ENCODE peak calls at places on chromosomes 3 and 15, in seven cellular contexts. V is GM12878, D is HCT116, W is SK-N-SH, K is H1, I is K562, Q is HepG2. T is an unnamed sample.

GRCh38 chr3:121992601-121993560 is 29.2 kb downstream of the ILDR1 start:
- DNase-seq in V (peak; percentile 74), D (no peak), W (no peak), K (no peak), I (no peak), Q (no peak), T (no peak)

GRCh38 chr3:99972380-99973104 is 141.8 kb downstream of the FILIP1L start:
- DNase-seq in V (no peak), D (no peak), W (no peak), K (no peak), I (no peak), Q (no peak), T (no peak)

GRCh38 chr15:88900309-88900981 is 5.1 kb upstream of the HAPLN3 start:
- DNase-seq in V (no peak), D (no peak), W (no peak), K (no peak), I (no peak), Q (no peak), T (no peak)

GRCh38 chr15:34582461-34583357 is 742 bp downstream of the GOLGA8B start:
- DNase-seq in V (no peak), D (peak; percentile 2), W (peak; percentile 82), K (peak; percentile 61), I (peak; percentile 65), Q (no peak), T (peak; percentile 62)

GRCh38 chr15:54082836-54083492 is 104.7 kb downstream of the UNC13C start:
- DNase-seq in V (no peak), D (no peak), W (peak; percentile 48), K (peak; percentile 72), I (peak; percentile 21), Q (peak; percentile 9), T (no peak)

GRCh38 chr3:12017487-12017886 is 13.3 kb downstream of the SYN2 start:
- DNase-seq in V (no peak), D (no peak), W (no peak), K (no peak), I (no peak), Q (no peak), T (no peak)

GRCh38 chr3:153072382-153072781 is 89.6 kb upstream of the RAP2B start:
- DNase-seq in V (no peak), D (no peak), W (no peak), K (no peak), I (peak; percentile 33), Q (no peak), T (no peak)

GRCh38 chr3:38227989-38228388 is 37.6 kb upstream of the SLC22A13 start:
- DNase-seq in V (no peak), D (no peak), W (no peak), K (no peak), I (no peak), Q (no peak), T (no peak)

GRCh38 chr3:42376397-42376798 is 34.0 kb downstream of the LYZL4 start:
- DNase-seq in V (no peak), D (peak; percentile 15), W (no peak), K (no peak), I (no peak), Q (no peak), T (no peak)

GRCh38 chr3:169772530-169772950 is 656 bp upstream of the MYNN start:
- DNase-seq in V (peak; percentile 59), D (peak; percentile 75), W (peak; percentile 78), K (no peak), I (peak; percentile 61), Q (peak; percentile 78), T (peak; percentile 67)

GRCh38 chr15:94061041-94061440 is 170.3 kb upstream of the MCTP2 start:
- DNase-seq in V (no peak), D (no peak), W (no peak), K (no peak), I (no peak), Q (no peak), T (no peak)

GRCh38 chr3:146390967-146391366 is 78.4 kb downstream of the PLSCR2 start:
- DNase-seq in V (no peak), D (no peak), W (no peak), K (no peak), I (no peak), Q (no peak), T (no peak)

GRCh38 chr3:185313693-185314246 is 49.2 kb upstream of the MAP3K13 start:
- DNase-seq in V (no peak), D (no peak), W (no peak), K (no peak), I (no peak), Q (no peak), T (no peak)

GRCh38 chr3:141266797-141267555 is 35.4 kb downstream of the PXYLP1 start:
- DNase-seq in V (no peak), D (no peak), W (no peak), K (no peak), I (no peak), Q (no peak), T (no peak)

GRCh38 chr3:170355738-170356595 is 1.5 kb upstream of the SKIL start:
- DNase-seq in V (peak; percentile 66), D (no peak), W (peak; percentile 41), K (no peak), I (peak; percentile 31), Q (no peak), T (no peak)

GRCh38 chr15:66611257-66612053 is 45.7 kb upstream of the LCTL start:
- DNase-seq in V (no peak), D (no peak), W (no peak), K (no peak), I (no peak), Q (peak; percentile 81), T (no peak)

GRCh38 chr3:185270262-185270955 is 16.6 kb upstream of the EHHADH start:
- DNase-seq in V (no peak), D (no peak), W (peak; percentile 82), K (peak; percentile 55), I (peak; percentile 70), Q (peak; percentile 50), T (peak; percentile 55)

GRCh38 chr3:277873-278272 is 81.3 kb downstream of the CHL1 start:
- DNase-seq in V (no peak), D (no peak), W (no peak), K (no peak), I (no peak), Q (no peak), T (no peak)

GRCh38 chr3:177713921-177714900 is 516.9 kb upstream of the TBL1XR1 start:
- DNase-seq in V (no peak), D (no peak), W (peak; percentile 44), K (no peak), I (no peak), Q (no peak), T (no peak)

DNA sequence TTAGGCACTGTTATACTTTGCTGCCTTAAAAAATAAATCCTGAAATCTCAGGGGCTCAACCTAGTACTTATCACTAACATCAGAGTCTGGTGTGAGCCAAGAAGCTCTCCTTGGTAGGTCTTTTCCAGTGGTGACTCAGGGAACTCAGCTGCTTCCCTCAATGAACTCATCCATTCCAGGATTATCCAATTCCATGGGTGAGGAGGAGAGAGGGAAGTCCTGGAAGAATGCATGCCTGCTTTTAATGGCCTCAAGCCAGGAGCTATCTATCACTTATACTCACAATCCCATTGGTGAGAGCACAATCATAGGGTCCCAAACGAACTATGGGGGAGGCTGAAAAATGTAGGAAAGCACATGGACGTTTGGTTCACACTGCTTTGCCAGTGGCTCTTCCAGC is 113.6 kb downstream of the POLR2M start:
- DNase-seq in V (no peak), D (no peak), W (no peak), K (no peak), I (no peak), Q (no peak), T (no peak)
- TF ChIP-seq JUND in V (no peak), D (no peak), W (no peak), K (no peak), I (no peak), Q (no peak), T (no peak)

GRCh38 chr3:114383875-114384557 is 90.2 kb downstream of the TIGIT start:
- DNase-seq in V (peak; percentile 25), D (peak; percentile 47), W (peak; percentile 61), K (peak; percentile 82), I (peak; percentile 40), Q (peak; percentile 60), T (peak; percentile 52)

GRCh38 chr3:114392831-114393230 is 99.0 kb downstream of the TIGIT start:
- DNase-seq in V (no peak), D (no peak), W (no peak), K (no peak), I (no peak), Q (no peak), T (no peak)

GRCh38 chr3:114393367-114394072 is 99.7 kb downstream of the TIGIT start:
- DNase-seq in V (no peak), D (no peak), W (no peak), K (no peak), I (no peak), Q (no peak), T (no peak)

GRCh38 chr3:114384558-114384903 is 90.7 kb downstream of the TIGIT start:
- DNase-seq in V (no peak), D (no peak), W (no peak), K (no peak), I (no peak), Q (no peak), T (no peak)

GRCh38 chr3:114389156-114389555 is 95.3 kb downstream of the TIGIT start:
- DNase-seq in V (no peak), D (no peak), W (no peak), K (no peak), I (no peak), Q (no peak), T (no peak)
- TF ChIP-seq JUND in V (no peak), D (no peak), W (no peak), K (no peak), I (no peak), Q (no peak), T (no peak)

DNA sequence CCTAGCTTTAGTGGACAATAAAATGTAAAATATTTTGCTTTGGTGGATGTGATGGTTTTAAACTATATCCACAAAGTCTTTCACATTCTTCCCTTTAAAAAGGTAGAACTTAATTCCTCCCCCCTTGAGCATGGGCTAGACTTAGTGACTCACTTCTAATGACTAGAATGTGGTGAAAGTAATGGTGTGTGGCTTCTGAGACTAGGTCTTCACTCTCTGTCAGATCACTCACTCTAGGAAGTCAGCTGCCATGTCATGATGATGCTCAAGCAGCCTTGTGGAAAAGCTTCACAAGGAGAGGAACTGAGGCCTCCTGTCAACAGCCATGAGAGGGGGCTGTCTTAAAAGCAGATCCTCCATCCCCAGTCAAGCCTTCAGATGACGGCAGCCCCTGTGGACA is 4.2 kb downstream of the LRRC2 start:
- DNase-seq in V (no peak), D (no peak), W (no peak), K (no peak), I (no peak), Q (no peak), T (no peak)
- TF ChIP-seq JUND in V (no peak), D (no peak), W (no peak), K (no peak), I (no peak), Q (no peak), T (no peak)

DNA sequence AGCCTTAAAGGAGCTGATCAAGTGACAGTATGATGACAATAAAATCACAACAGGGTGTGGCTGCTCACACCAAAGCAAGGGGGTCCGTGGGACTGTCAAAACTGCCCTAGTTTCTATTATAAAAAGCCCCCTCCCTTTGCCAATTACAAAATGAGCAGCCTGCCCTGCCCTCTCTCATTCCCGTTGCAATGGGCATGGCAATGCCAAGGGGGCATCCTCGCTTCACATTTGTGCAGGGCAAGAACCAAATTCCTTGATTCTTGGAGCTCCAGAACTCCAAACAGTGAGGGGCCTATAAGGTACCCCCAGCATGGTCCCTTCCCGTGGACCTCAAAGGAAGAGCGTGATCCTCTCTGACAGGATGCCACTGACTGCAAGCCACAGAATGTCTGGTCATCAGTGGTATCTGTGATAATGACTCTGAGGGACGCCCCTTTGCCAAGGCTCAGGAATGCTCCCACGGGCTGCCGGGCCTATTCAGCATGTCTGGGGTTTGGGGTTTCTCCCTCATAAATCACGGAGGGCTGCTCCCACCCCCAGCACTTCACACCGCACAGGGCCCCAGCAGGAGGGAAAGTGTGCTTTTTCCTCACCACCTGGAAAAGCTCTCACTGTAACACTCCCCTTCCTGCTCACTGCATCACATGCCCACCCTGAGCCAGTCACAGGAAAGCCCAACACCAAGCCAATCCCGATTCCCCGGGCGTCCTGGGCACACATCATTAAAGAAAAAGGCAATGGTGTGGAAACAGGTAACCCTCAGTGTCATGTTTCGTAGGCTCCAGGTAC is 105.1 kb upstream of the TRPM1 start:
- DNase-seq in V (no peak), D (no peak), W (peak; percentile 52), K (no peak), I (no peak), Q (no peak), T (no peak)
- TF ChIP-seq JUND in V (no peak), D (no peak), W (no peak), K (no peak), I (no peak), Q (no peak), T (no peak)

T was measured in T47D.